ENCODE peak calls at places on chromosomes 7 and 10, in ten cellular contexts. P, O, W, E, R, A, M, U, X and Y are unnamed samples. For H3K4me1, the result is how much of the 10 kb centered on the place peaks cover.

GRCh38 chr10:102352066-102352715 is 43.3 kb upstream of the NFKB2 start:
- DNase-seq in A (peak), E (no peak), W (no peak), R (peak), O (peak), U (peak), X (peak), M (no peak), P (peak), Y (no peak)

GRCh38 chr7:81150951-81151361 is 232.1 kb upstream of the SEMA3C start:
- DNase-seq in P (peak), U (no peak), O (no peak), M (no peak), A (no peak), X (no peak), E (no peak), R (no peak), W (no peak), Y (no peak)

GRCh38 chr10:15898046-15898445 is 37.7 kb upstream of the MINDY3 start:
- DNase-seq in W (no peak), E (no peak), X (no peak), P (no peak), U (no peak), A (no peak), O (no peak), R (no peak), M (no peak), Y (no peak)

GRCh38 chr7:114293289-114294012 is 121.2 kb upstream of the FOXP2 start:
- DNase-seq in W (no peak), E (no peak), A (no peak), O (no peak), P (no peak), U (no peak), X (no peak), M (no peak), R (no peak), Y (no peak)

GRCh38 chr10:116226053-116226452 is 47.0 kb downstream of the GFRA1 start:
- DNase-seq in O (no peak), R (no peak), P (no peak), M (no peak), X (no peak), E (no peak), U (no peak), A (no peak), W (no peak), Y (no peak)

GRCh38 chr7:44286182-44286617 is 39.2 kb downstream of the CAMK2B start:
- DNase-seq in E (no peak), U (peak), P (peak), A (no peak), O (no peak), M (peak), X (no peak), R (peak), W (peak), Y (peak)

GRCh38 chr10:64528294-64529002 is 1007.2 kb downstream of the REEP3 start:
- DNase-seq in E (no peak), M (no peak), R (no peak), U (no peak), A (no peak), W (no peak), X (no peak), P (no peak), O (no peak), Y (no peak)

GRCh38 chr7:155265144-155265543 is 32.5 kb upstream of the INSIG1 start:
- DNase-seq in A (no peak), E (no peak), W (no peak), O (no peak), P (no peak), M (no peak), U (no peak), R (no peak), X (no peak), Y (no peak)

GRCh38 chr10:100184426-100185219 is 1.2 kb downstream of the ERLIN1 start:
- DNase-seq in W (no peak), M (no peak), X (no peak), P (no peak), A (no peak), R (no peak), U (no peak), E (no peak), O (no peak), Y (no peak)

GRCh38 chr7:100684534-100685042 is 9.5 kb downstream of the GIGYF1 start:
- DNase-seq in P (no peak), X (no peak), R (no peak), E (no peak), O (no peak), W (no peak), U (peak), M (no peak), A (no peak), Y (no peak)

GRCh38 chr7:24572421-24573007 is 738 bp upstream of the PALS2 start:
- DNase-seq in R (peak), E (peak), O (no peak), A (no peak), U (no peak), M (no peak), W (peak), X (peak), P (peak), Y (peak)

GRCh38 chr7:13028731-13029099 is 341.3 kb downstream of the ARL4A start:
- DNase-seq in U (no peak), A (no peak), X (no peak), W (no peak), P (no peak), R (no peak), O (no peak), E (no peak), M (no peak), Y (no peak)

GRCh38 chr10:75592014-75592842 is 160.8 kb downstream of the LRMDA start:
- DNase-seq in O (no peak), W (no peak), R (no peak), A (no peak), X (no peak), E (no peak), M (no peak), U (no peak), P (no peak), Y (no peak)

GRCh38 chr10:71766717-71767419 is 6.5 kb downstream of the VSIR start:
- DNase-seq in E (peak), A (no peak), U (peak), O (peak), X (peak), R (peak), P (peak), W (peak), M (peak), Y (peak)

DNA sequence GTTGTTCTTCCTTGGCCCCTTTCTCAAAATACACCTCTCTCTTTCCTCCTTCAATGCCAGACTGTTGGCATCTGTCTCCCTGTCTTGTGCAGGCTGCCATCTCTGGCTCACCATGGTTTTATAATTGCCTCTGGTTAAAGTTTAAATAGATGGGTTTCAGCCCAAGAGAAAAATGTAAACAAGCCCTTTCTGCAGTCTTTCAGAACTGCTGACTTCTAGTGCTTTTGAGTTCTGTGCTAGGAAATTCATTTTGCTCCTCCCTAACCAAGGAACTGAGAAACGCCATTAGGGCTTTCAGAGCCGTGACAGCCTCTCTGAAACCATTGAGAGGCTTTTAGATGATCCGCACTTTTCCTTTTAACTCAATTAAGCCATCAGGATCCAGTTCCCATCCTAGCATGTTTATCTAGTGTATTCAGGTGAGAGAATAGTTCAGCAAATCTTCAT is 101.5 kb upstream of the MKLN1 start:
- DNase-seq in X (no peak), P (no peak), E (no peak), W (no peak), R (no peak), U (no peak), O (no peak), A (no peak), M (no peak), Y (no peak)
- H3K4me1 ChIP-seq in X (under half), P (under half), E (under half), W (under half), R (under half), U (under half), O (under half), A (under half), M (under half), Y (under half)

GRCh38 chr10:12403119-12403518 is 53.8 kb downstream of the CAMK1D start:
- DNase-seq in P (no peak), E (no peak), M (peak), U (no peak), X (no peak), W (no peak), A (no peak), R (no peak), O (no peak), Y (no peak)
- H3K4me1 ChIP-seq in P (under half), E (under half), M (under half), U (under half), X (under half), W (under half), A (under half), R (under half), O (under half), Y (under half)

DNA sequence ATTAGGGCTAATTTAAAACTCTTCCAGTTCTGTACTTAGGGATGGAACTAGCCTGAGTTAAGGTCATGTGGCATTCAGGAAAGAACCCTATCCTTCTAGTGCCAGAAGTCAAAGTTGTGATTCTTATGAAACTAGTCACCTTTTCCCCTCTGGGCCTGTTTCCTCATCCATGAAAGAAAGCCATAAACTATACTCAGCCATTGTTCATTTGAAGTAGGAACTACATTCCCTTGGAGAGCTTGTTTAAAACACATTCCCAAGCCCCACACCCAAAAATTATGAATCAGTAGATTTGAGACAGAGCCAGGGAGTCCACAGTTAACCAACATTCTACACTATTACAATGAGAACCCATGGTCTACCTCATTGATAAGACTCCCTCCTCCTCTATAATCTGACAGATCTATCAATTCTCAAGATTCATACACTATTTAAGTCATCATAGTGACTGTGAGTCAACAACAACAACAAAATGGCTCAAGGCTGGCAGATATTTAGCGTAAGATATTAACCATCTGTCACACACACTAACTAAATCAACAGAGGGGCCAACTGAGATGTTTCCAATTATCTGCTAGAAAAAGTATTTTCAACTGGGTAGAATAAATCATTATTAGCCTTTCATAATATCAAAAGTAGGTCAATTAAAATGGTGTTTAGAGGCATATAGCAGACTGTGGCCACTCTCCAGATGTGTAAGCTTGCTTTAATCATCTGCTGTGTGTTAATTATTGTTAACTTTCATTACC is 102.3 kb downstream of the SLC25A13 start:
- DNase-seq in U (no peak), O (no peak), P (no peak), X (no peak), A (no peak), R (no peak), E (no peak), M (no peak), W (no peak), Y (no peak)
- H3K4me1 ChIP-seq in U (under half), O (under half), P (under half), X (under half), A (under half), R (under half), E (under half), M (under half), W (under half), Y (under half)

GRCh38 chr10:93758911-93759410 is 1.2 kb downstream of the LGI1 start:
- DNase-seq in M (no peak), O (no peak), X (no peak), U (no peak), P (no peak), R (no peak), W (no peak), E (no peak), A (no peak), Y (no peak)
- H3K4me1 ChIP-seq in M (under half), O (under half), X (under half), U (under half), P (under half), R (under half), W (under half), E (under half), A (under half), Y (under half)

GRCh38 chr10:103456074-103456660 is 2.5 kb downstream of the CALHM1 start:
- DNase-seq in R (no peak), U (no peak), E (no peak), M (no peak), X (no peak), A (no peak), O (no peak), P (no peak), W (no peak), Y (no peak)
- H3K4me1 ChIP-seq in R (under half), U (under half), E (under half), M (under half), X (under half), A (under half), O (under half), P (under half), W (under half), Y (under half)

DNA sequence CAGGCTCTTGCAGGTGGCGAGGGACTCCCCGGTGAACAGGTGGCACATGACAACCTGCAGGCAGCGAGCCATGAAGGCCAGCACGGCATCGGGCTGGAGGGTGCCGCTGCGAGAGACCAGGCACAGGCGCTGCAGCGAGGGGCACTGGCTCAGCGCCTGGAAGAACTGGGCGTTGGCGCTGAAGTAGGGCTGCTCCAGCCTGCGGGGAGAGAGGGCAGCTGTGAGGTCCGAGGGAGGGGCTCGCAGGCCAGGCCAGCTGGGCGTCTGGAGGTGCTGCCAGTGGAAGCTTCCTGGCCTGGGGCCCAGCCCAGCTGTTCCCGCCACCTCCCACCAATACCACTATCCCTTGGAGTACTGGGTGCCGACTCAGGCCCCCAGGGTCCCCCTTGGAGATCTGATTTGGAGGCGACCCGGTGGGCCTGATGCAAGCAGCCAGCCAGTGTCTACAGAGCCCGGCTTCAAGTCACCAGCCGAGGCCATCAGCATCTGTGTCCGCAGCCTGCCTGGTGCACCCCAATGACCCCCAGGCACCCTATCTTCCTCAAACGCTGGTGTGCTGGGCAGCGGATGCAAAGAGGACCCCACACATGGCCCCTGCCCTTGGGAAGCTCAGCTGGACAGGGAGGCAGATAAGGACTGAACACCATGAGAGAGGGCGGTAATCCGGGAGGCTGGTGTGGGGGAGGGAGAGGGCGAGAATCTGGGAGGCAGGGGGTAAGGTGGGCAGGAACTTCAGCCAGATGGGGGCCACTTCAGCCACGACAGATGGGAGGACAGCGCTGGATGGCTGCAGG is 67.8 kb upstream of the TNRC18 start:
- DNase-seq in P (peak), W (peak), M (no peak), O (no peak), E (no peak), R (no peak), A (no peak), X (no peak), U (no peak), Y (no peak)
- H3K4me1 ChIP-seq in P (under half), W (under half), M (under half), O (under half), E (under half), R (under half), A (under half), X (under half), U (under half), Y (under half)